ENCODE peak calls at places on chromosomes 12 and 14, in six cellular contexts. L, J, X, E, N and R are unnamed samples.

GRCh38 chr14:92254786-92255185 is 68.2 kb upstream of the SLC24A4 start:
- DNase-seq in L (peak; percentile 12), J (no peak), X (no peak), E (peak; percentile 90), N (peak; percentile 85), R (no peak)

GRCh38 chr14:59997496-59997895 is 77.6 kb downstream of the LRRC9 start:
- DNase-seq in L (no peak), J (no peak), X (no peak), E (no peak), N (no peak), R (no peak)

GRCh38 chr12:130336723-130337475 is 788 bp upstream of the PIWIL1 start:
- DNase-seq in L (no peak), J (no peak), X (no peak), E (no peak), N (no peak), R (no peak)

GRCh38 chr12:69161835-69162234 is 77.5 kb upstream of the CPSF6 start:
- DNase-seq in L (no peak), J (no peak), X (no peak), E (no peak), N (no peak), R (no peak)

GRCh38 chr14:36553650-36554260 is 28.7 kb downstream of the NKX2-8 start:
- DNase-seq in L (peak; percentile 25), J (no peak), X (no peak), E (no peak), N (peak; percentile 4), R (no peak)

GRCh38 chr14:89616425-89617141 is 199.6 kb upstream of the FOXN3 start:
- DNase-seq in L (peak; percentile 45), J (no peak), X (peak; percentile 41), E (no peak), N (no peak), R (no peak)

GRCh38 chr12:124525455-124525854 is 42.0 kb downstream of the NCOR2 start:
- DNase-seq in L (no peak), J (no peak), X (no peak), E (no peak), N (no peak), R (no peak)

GRCh38 chr12:26872623-26873022 is 39.6 kb upstream of the ITPR2 start:
- DNase-seq in L (no peak), J (no peak), X (no peak), E (no peak), N (no peak), R (no peak)

GRCh38 chr14:93734086-93734822 is 54.0 kb downstream of the PRIMA1 start:
- DNase-seq in L (no peak), J (no peak), X (no peak), E (peak; percentile 62), N (no peak), R (no peak)

GRCh38 chr12:75611041-75611440 is 99.6 kb upstream of the KRR1 start:
- DNase-seq in L (no peak), J (no peak), X (no peak), E (no peak), N (no peak), R (no peak)

GRCh38 chr14:96916751-96917150 is 119.6 kb downstream of the VRK1 start:
- DNase-seq in L (no peak), J (no peak), X (no peak), E (no peak), N (no peak), R (no peak)

GRCh38 chr12:128387811-128388422 is 120.9 kb downstream of the TMEM132C start:
- DNase-seq in L (no peak), J (peak; percentile 61), X (no peak), E (peak; percentile 74), N (peak; percentile 37), R (no peak)

GRCh38 chr14:53295985-53296582 is 143.0 kb upstream of the DDHD1 start:
- DNase-seq in L (peak; percentile 22), J (no peak), X (no peak), E (no peak), N (no peak), R (no peak)

GRCh38 chr12:2751686-2752085 is 43.1 kb upstream of the FKBP4 start:
- DNase-seq in L (no peak), J (no peak), X (no peak), E (no peak), N (no peak), R (no peak)

GRCh38 chr12:124715121-124715990 is 147.9 kb upstream of the NCOR2 start:
- DNase-seq in L (no peak), J (no peak), X (no peak), E (no peak), N (peak; percentile 36), R (no peak)

GRCh38 chr12:79402626-79403025 is 288.1 kb downstream of the PAWR start:
- DNase-seq in L (peak; percentile 40), J (no peak), X (no peak), E (no peak), N (no peak), R (no peak)

GRCh38 chr12:121802843-121803698 is 738 bp upstream of the SETD1B start:
- DNase-seq in L (peak; percentile 92), J (peak; percentile 88), X (peak; percentile 95), E (peak; percentile 96), N (peak; percentile 90), R (peak; percentile 90)

GRCh38 chr14:81453166-81453766 is 53.1 kb upstream of the STON2 start:
- DNase-seq in L (peak; percentile 39), J (no peak), X (no peak), E (peak; percentile 69), N (no peak), R (no peak)

GRCh38 chr14:63200767-63201166 is 3.5 kb upstream of the RHOJ start:
- DNase-seq in L (peak; percentile 30), J (no peak), X (no peak), E (no peak), N (no peak), R (no peak)

GRCh38 chr12:91985002-91985767 is 160.5 kb downstream of the BTG1 start:
- DNase-seq in L (peak; percentile 49), J (no peak), X (no peak), E (no peak), N (no peak), R (no peak)

GRCh38 chr14:54981698-54982097 is 45.2 kb downstream of the WDHD1 start:
- DNase-seq in L (no peak), J (no peak), X (no peak), E (no peak), N (no peak), R (no peak)

GRCh38 chr12:50505386-50505827 is 622 bp downstream of the DIP2B start:
- DNase-seq in L (peak; percentile 1), J (no peak), X (peak; percentile 30), E (peak; percentile 64), N (peak; percentile 15), R (no peak)

GRCh38 chr12:46300906-46301305 is 32.1 kb upstream of the SLC38A1 start:
- DNase-seq in L (no peak), J (no peak), X (peak; percentile 19), E (no peak), N (no peak), R (no peak)

GRCh38 chr12:27332407-27333310 is at the start of gene BMAL2:
- DNase-seq in L (peak; percentile 25), J (no peak), X (no peak), E (peak; percentile 78), N (peak; percentile 77), R (no peak)

GRCh38 chr12:47820631-47821345 is 1.1 kb upstream of the HDAC7 start:
- DNase-seq in L (peak; percentile 95), J (peak; percentile 85), X (no peak), E (peak; percentile 93), N (peak; percentile 95), R (peak; percentile 87)

GRCh38 chr14:89507926-89508460 is 91.0 kb upstream of the FOXN3 start:
- DNase-seq in L (no peak), J (no peak), X (no peak), E (no peak), N (peak; percentile 39), R (no peak)

GRCh38 chr12:50686406-50686805 is 77.5 kb upstream of the ATF1 start:
- DNase-seq in L (no peak), J (no peak), X (no peak), E (no peak), N (no peak), R (no peak)

GRCh38 chr14:86311151-86311550 is 781.2 kb downstream of the FLRT2 start:
- DNase-seq in L (no peak), J (no peak), X (no peak), E (no peak), N (no peak), R (no peak)

GRCh38 chr14:104843442-104844305 is 21.4 kb upstream of the CEP170B start:
- DNase-seq in L (no peak), J (peak; percentile 53), X (no peak), E (peak; percentile 60), N (no peak), R (no peak)
- H3K27me3 ChIP-seq in L (peaks cover 40% of the 10 kb centered on the region), J (peaks cover 17% of the 10 kb centered on the region), X (no peaks in the 10 kb centered on the region), E (no peaks in the 10 kb centered on the region), N (peaks cover 17% of the 10 kb centered on the region), R (peaks cover 43% of the 10 kb centered on the region)

GRCh38 chr12:120368789-120369475 is at the start of gene MSI1:
- DNase-seq in L (no peak), J (no peak), X (no peak), E (no peak), N (no peak), R (no peak)

GRCh38 chr12:120367252-120367923 is 1.6 kb downstream of the MSI1 start:
- DNase-seq in L (no peak), J (no peak), X (no peak), E (no peak), N (no peak), R (no peak)

GRCh38 chr12:120366884-120367251 is 2.1 kb downstream of the MSI1 start:
- DNase-seq in L (no peak), J (no peak), X (no peak), E (no peak), N (no peak), R (no peak)

GRCh38 chr12:120369476-120370342 is 745 bp upstream of the MSI1 start:
- DNase-seq in L (no peak), J (no peak), X (no peak), E (no peak), N (no peak), R (no peak)

GRCh38 chr12:120367924-120368788 is 808 bp downstream of the MSI1 start:
- DNase-seq in L (no peak), J (no peak), X (no peak), E (no peak), N (no peak), R (no peak)
- H3K4me3 ChIP-seq in L (peak overlapping the region; percentile 29), J (peak overlapping the region; percentile 88), X (peak overlapping the region; percentile 31), E (peak overlapping the region; percentile 68), N (peak overlapping the region; percentile 22), R (no peak overlapping the region)

GRCh38 chr12:25463005-25463404 is 90.1 kb downstream of the LMNTD1 start:
- DNase-seq in L (no peak), J (no peak), X (no peak), E (no peak), N (no peak), R (no peak)
- H3K27me3 ChIP-seq in L (no peaks in the 10 kb centered on the region), J (no peaks in the 10 kb centered on the region), X (no peaks in the 10 kb centered on the region), E (no peaks in the 10 kb centered on the region), N (no peaks in the 10 kb centered on the region), R (no peaks in the 10 kb centered on the region)

DNA sequence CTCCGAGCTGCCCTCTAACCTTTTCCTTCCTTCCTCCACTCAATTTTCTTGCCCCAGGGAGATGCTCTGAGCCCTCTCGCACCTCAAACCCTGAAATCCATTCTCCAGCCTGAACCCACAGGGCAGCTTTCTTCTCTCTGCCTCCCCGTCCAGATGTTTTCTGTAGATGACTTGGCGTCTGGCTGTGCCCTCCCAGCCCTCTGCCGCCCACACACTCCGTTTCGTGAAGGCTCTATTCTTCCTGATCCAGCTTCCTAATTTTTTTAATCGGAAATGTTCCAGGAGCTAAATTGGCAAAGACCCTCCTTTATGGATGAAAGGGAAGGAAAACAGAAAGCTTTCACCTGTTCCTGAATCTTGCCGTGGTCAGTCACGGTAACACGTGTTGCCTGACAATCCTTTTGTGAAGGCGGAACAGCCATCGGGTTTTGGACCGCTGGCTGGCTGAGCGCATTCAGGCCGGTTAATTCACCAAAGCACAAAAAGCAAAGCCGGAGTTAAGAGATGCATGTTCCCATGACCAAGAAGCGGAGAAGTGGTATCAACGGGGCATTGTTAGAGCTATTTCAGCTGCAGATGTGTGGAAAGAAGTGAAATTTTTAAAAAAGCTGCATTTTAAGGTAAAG is 70.2 kb upstream of the FBRSL1 start:
- DNase-seq in L (no peak), J (no peak), X (no peak), E (no peak), N (peak; percentile 42), R (no peak)
- H3K4me3 ChIP-seq in L (no peak overlapping the region), J (peak overlapping the region; percentile 19), X (no peak overlapping the region), E (no peak overlapping the region), N (no peak overlapping the region), R (no peak overlapping the region)